ENCODE peak calls at places on chromosomes 4 and X, in six cellular contexts. E is ELF-1, I is neural crest cell, K is lung, M is GM13976, U is AG09309. Y is an unnamed sample.

GRCh38 chrX:115679460-115679859 is 118.5 kb downstream of the PLS3 start:
- DNase-seq in U (no peak), I (no peak), M (peak), K (no peak), E (no peak), Y (no peak)

GRCh38 chr4:114015444-114015899 is 36.0 kb upstream of the ARSJ start:
- DNase-seq in M (no peak), K (no peak), U (peak), I (no peak), E (no peak), Y (no peak)

GRCh38 chr4:1978741-1979476 is 29.9 kb downstream of the NELFA start:
- DNase-seq in M (no peak), E (no peak), K (no peak), I (no peak), U (no peak), Y (no peak)

GRCh38 chrX:11899091-11899490 is 141.1 kb downstream of the MSL3 start:
- DNase-seq in U (no peak), M (no peak), K (no peak), I (no peak), E (no peak), Y (no peak)

GRCh38 chrX:49155243-49155899 is 7.2 kb upstream of the MAGIX start:
- DNase-seq in I (peak), K (peak), E (peak), M (no peak), U (no peak), Y (peak)

GRCh38 chr4:155299103-155299502 is 77.7 kb downstream of the MAP9 start:
- DNase-seq in U (no peak), K (no peak), E (no peak), M (no peak), I (no peak), Y (no peak)

GRCh38 chr4:137890802-137891201 is 351.3 kb downstream of the SLC7A11 start:
- DNase-seq in K (no peak), E (no peak), U (no peak), M (no peak), I (no peak), Y (no peak)

GRCh38 chrX:10676239-10676971 is 56.0 kb upstream of the MID1 start:
- DNase-seq in K (no peak), M (no peak), U (no peak), E (peak), I (no peak), Y (peak)

GRCh38 chrX:38069273-38069672 is 62.9 kb downstream of the SYTL5 start:
- DNase-seq in U (no peak), E (no peak), M (no peak), K (no peak), I (no peak), Y (no peak)